ENCODE peak calls at places on chromosomes 1 and 21, in six cellular contexts. F, Q, W, N, I and S are unnamed samples.

GRCh38 chr1:166272155-166272554 is 105.4 kb upstream of the FAM78B start:
- DNase-seq in F (no peak), Q (no peak), W (no peak), N (no peak), I (no peak), S (no peak)

GRCh38 chr1:48526045-48526714 is 54.2 kb upstream of the SPATA6 start:
- DNase-seq in F (no peak), Q (no peak), W (no peak), N (peak), I (no peak), S (peak)

GRCh38 chr1:185926562-185926961 is 192.4 kb downstream of the HMCN1 start:
- DNase-seq in F (no peak), Q (no peak), W (no peak), N (no peak), I (no peak), S (peak)

GRCh38 chr1:10338047-10338446 is 60.8 kb upstream of the PGD start:
- DNase-seq in F (no peak), Q (peak), W (no peak), N (peak), I (no peak), S (no peak)

GRCh38 chr1:62198781-62199125 is 4.1 kb downstream of the L1TD1 start:
- DNase-seq in F (no peak), Q (no peak), W (no peak), N (no peak), I (no peak), S (no peak)

GRCh38 chr1:109116286-109116685 is 2.4 kb downstream of the ELAPOR1 start:
- DNase-seq in F (no peak), Q (no peak), W (no peak), N (no peak), I (no peak), S (peak)

GRCh38 chr1:205312866-205313680 is 8.5 kb downstream of the NUAK2 start:
- DNase-seq in F (no peak), Q (peak), W (no peak), N (no peak), I (no peak), S (no peak)

GRCh38 chr21:37627074-37627473 is 260.5 kb downstream of the DYRK1A start:
- DNase-seq in F (no peak), Q (no peak), W (no peak), N (no peak), I (no peak), S (no peak)

GRCh38 chr1:53525595-53525994 is 66.4 kb downstream of the DMRTB1 start:
- DNase-seq in F (no peak), Q (no peak), W (no peak), N (no peak), I (no peak), S (no peak)